ENCODE peak calls at places on chromosomes 2 and 18, in six cellular contexts. V, O, F, H, X and I are unnamed samples. For H3K4me1, the result is how much of the 10 kb centered on the place peaks cover.

GRCh38 chr2:221973902-221974301 is 324.9 kb downstream of the PAX3 start:
- DNase-seq in V (no peak), O (no peak), F (no peak), H (no peak), X (no peak), I (no peak)

GRCh38 chr2:227613272-227613660 is 1.4 kb downstream of the SCYGR3 start:
- DNase-seq in V (no peak), O (no peak), F (no peak), H (no peak), X (no peak), I (no peak)

GRCh38 chr18:36610716-36611115 is 218.1 kb downstream of the TPGS2 start:
- DNase-seq in V (no peak), O (no peak), F (no peak), H (no peak), X (no peak), I (peak)

GRCh38 chr2:9565436-9566153 is 10.0 kb upstream of the ADAM17 start:
- DNase-seq in V (no peak), O (peak), F (peak), H (peak), X (peak), I (no peak)

GRCh38 chr2:204341887-204342276 is 203.4 kb upstream of the PARD3B start:
- DNase-seq in V (no peak), O (no peak), F (no peak), H (no peak), X (no peak), I (no peak)

GRCh38 chr2:240429872-240430491 is 5.5 kb upstream of the GPC1 start:
- DNase-seq in V (no peak), O (no peak), F (no peak), H (no peak), X (peak), I (peak)

GRCh38 chr2:181264016-181264415 is 193.2 kb upstream of the ITGA4 start:
- DNase-seq in V (no peak), O (no peak), F (no peak), H (no peak), X (no peak), I (no peak)

GRCh38 chr2:120403261-120403660 is 57.3 kb downstream of the INHBB start:
- DNase-seq in V (no peak), O (no peak), F (no peak), H (no peak), X (no peak), I (no peak)

GRCh38 chr2:11680901-11681721 is 11.1 kb upstream of the NTSR2 start:
- DNase-seq in V (no peak), O (no peak), F (no peak), H (no peak), X (no peak), I (peak)

GRCh38 chr2:1455466-1455865 is 42.2 kb downstream of the TPO start:
- DNase-seq in V (no peak), O (no peak), F (peak), H (no peak), X (no peak), I (no peak)

GRCh38 chr2:119723784-119724467 is 35.8 kb upstream of the PTPN4 start:
- DNase-seq in V (no peak), O (peak), F (no peak), H (no peak), X (no peak), I (no peak)

GRCh38 chr18:48600746-48601090 is 61.9 kb downstream of the CTIF start:
- DNase-seq in V (no peak), O (no peak), F (no peak), H (no peak), X (no peak), I (no peak)

GRCh38 chr2:121276341-121276740 is 8.7 kb downstream of the TFCP2L1 start:
- DNase-seq in V (no peak), O (no peak), F (no peak), H (no peak), X (no peak), I (no peak)

GRCh38 chr2:139156730-139157129 is 376.5 kb upstream of the NXPH2 start:
- DNase-seq in V (no peak), O (no peak), F (no peak), H (no peak), X (no peak), I (no peak)

GRCh38 chr2:235447210-235447609 is 46.6 kb upstream of the AGAP1 start:
- DNase-seq in V (no peak), O (no peak), F (no peak), H (no peak), X (no peak), I (no peak)

GRCh38 chr2:162317910-162318279 is 589 bp downstream of the IFIH1 start:
- DNase-seq in V (peak), O (no peak), F (peak), H (no peak), X (peak), I (peak)

GRCh38 chr2:52861606-52862005 is 906.0 kb upstream of the CHAC2 start:
- DNase-seq in V (no peak), O (no peak), F (no peak), H (no peak), X (no peak), I (no peak)

GRCh38 chr18:2984703-2985261 is 28.2 kb downstream of the LPIN2 start:
- DNase-seq in V (no peak), O (no peak), F (no peak), H (no peak), X (no peak), I (no peak)

GRCh38 chr2:25122367-25122766 is 46.0 kb downstream of the POMC start:
- DNase-seq in V (no peak), O (no peak), F (no peak), H (no peak), X (no peak), I (no peak)

GRCh38 chr2:197613509-197613987 is 61.8 kb downstream of the RFTN2 start:
- DNase-seq in V (no peak), O (peak), F (no peak), H (no peak), X (no peak), I (no peak)

GRCh38 chr2:106904242-106904641 is 18.3 kb upstream of the ST6GAL2 start:
- DNase-seq in V (no peak), O (no peak), F (no peak), H (no peak), X (no peak), I (no peak)

GRCh38 chr2:3279236-3279960 is 98.2 kb downstream of the EIPR1 start:
- DNase-seq in V (peak), O (no peak), F (no peak), H (no peak), X (no peak), I (peak)

GRCh38 chr18:9697121-9697520 is 11.0 kb upstream of the RAB31 start:
- DNase-seq in V (no peak), O (no peak), F (peak), H (no peak), X (no peak), I (no peak)

GRCh38 chr2:73112026-73112912 is 479 bp downstream of the RAB11FIP5 start:
- DNase-seq in V (peak), O (peak), F (no peak), H (no peak), X (peak), I (peak)

GRCh38 chr2:1927896-1928568 is 183.7 kb upstream of the PXDN start:
- DNase-seq in V (no peak), O (no peak), F (no peak), H (no peak), X (no peak), I (no peak)

GRCh38 chr2:216653931-216654365 is 20.7 kb downstream of the IGFBP2 start:
- DNase-seq in V (no peak), O (peak), F (no peak), H (no peak), X (no peak), I (no peak)

GRCh38 chr2:98027535-98027934 is 31.8 kb upstream of the TMEM131 start:
- DNase-seq in V (peak), O (no peak), F (no peak), H (no peak), X (no peak), I (no peak)

GRCh38 chr2:11778923-11779757 is 32.7 kb downstream of the LPIN1 start:
- DNase-seq in V (peak), O (peak), F (peak), H (peak), X (peak), I (peak)

GRCh38 chr2:241559489-241560180 is 1.1 kb downstream of the BOK start:
- DNase-seq in V (no peak), O (peak), F (peak), H (peak), X (no peak), I (peak)

GRCh38 chr2:53104263-53104662 is 663.3 kb upstream of the CHAC2 start:
- DNase-seq in V (no peak), O (peak), F (no peak), H (no peak), X (no peak), I (no peak)

GRCh38 chr18:43364535-43364934 is 87.2 kb upstream of the SYT4 start:
- DNase-seq in V (no peak), O (no peak), F (no peak), H (no peak), X (no peak), I (no peak)

DNA sequence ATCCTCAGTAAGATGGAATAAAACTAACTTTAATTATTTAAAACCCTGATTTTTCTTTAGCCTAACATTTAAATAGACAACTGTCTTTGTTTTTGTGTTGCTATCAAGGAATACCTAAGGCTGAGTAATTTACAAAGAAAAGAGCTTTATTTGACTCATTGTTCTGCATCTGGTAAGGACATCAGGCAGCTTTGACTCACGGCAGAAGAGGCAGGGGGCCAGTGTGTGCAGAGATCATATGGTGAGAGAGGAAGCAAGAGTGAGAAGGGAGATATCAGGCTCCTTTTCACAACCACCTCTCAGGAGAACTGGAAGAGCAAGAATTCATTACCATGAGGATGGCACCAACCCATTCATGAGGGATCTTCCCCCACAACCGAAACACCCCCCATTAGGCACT is 64.6 kb upstream of the TFPI start:
- DNase-seq in V (no peak), O (peak), F (peak), H (no peak), X (no peak), I (peak)
- H3K27ac ChIP-seq in V (no peak), O (no peak), F (no peak), H (no peak), X (no peak), I (no peak)

GRCh38 chr2:134218414-134218813 is 35.5 kb upstream of the MGAT5 start:
- DNase-seq in V (peak), O (no peak), F (no peak), H (no peak), X (no peak), I (no peak)

GRCh38 chr2:134218928-134219707 is 34.8 kb upstream of the MGAT5 start:
- DNase-seq in V (peak), O (no peak), F (no peak), H (no peak), X (no peak), I (peak)

GRCh38 chr2:134217924-134218323 is 35.9 kb upstream of the MGAT5 start:
- DNase-seq in V (no peak), O (no peak), F (no peak), H (no peak), X (no peak), I (no peak)

GRCh38 chr2:134216152-134216829 is 37.6 kb upstream of the MGAT5 start:
- DNase-seq in V (no peak), O (no peak), F (no peak), H (no peak), X (no peak), I (no peak)

DNA sequence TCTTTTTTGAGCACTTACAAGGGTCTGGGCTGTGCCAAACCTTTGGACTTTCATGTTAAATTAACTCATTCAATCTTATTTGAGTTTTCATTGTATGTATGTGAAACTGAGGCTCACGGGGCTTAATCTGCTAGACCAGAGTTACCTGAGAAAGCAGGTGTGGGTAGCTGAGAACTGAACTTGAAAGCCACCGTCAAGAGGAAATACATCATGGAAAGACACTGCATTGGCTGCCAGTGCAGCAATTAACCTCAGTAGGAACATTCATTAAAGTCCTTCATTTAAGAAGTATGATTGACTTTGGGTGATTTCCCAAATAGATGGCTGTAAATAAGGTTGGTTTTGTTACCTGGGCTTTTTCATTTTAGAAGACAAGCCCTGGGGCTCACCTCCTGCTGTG is 36.6 kb upstream of the MGAT5 start:
- DNase-seq in V (peak), O (no peak), F (no peak), H (no peak), X (no peak), I (no peak)
- H3K4me1 ChIP-seq in V (under half), O (under half), F (under half), H (under half), X (half or more), I (under half)

GRCh38 chr2:207397917-207398655 is 131.7 kb upstream of the CREB1 start:
- DNase-seq in V (no peak), O (no peak), F (no peak), H (no peak), X (no peak), I (no peak)
- H3K27ac ChIP-seq in V (no peak), O (no peak), F (no peak), H (peak), X (no peak), I (peak)

GRCh38 chr2:196287977-196288538 is 116.7 kb upstream of the STK17B start:
- DNase-seq in V (no peak), O (no peak), F (no peak), H (no peak), X (no peak), I (no peak)
- H3K4me1 ChIP-seq in V (under half), O (under half), F (under half), H (under half), X (half or more), I (under half)

DNA sequence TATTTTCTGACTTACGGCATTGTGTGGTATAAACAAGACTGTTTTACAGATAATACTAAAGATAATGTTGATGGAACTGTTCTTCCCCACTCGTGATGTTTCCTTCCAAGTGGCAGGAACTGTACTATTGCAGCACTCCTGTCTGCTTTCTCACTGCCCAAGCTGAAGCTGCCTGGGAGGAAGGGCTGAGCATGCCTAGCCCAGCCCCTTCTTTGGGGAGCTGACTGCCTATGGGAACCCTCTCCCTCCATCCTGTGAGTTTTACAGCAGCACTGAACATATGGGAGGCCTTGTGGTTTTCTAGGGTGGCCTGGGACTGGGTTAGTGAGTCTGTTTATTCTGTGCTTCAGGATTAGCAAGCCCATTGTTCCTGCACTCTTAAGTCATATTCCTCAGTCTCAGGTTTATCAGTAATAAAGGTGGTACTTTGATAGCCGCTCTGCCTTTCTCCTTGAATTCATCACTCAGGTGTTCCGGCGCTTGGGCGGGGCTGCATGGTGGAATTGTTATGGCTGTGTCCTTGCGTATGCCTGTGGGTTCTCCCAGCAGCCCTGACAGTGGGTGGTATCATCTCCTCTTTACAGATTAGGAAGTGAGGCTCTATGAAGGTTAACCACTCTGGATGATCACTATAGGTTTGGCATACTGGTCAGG is 379.7 kb downstream of the PTPRM start:
- DNase-seq in V (no peak), O (peak), F (peak), H (peak), X (no peak), I (peak)
- H3K27ac ChIP-seq in V (peak), O (peak), F (no peak), H (peak), X (peak), I (no peak)